ENCODE peak calls at places on chromosomes 12 and 14, in seven cellular contexts. S, Q, Y, R, E, X and V are unnamed samples.

GRCh38 chr12:50786498-50787231 is 22.8 kb downstream of the ATF1 start:
- DNase-seq in S (peak), R (no peak), Q (no peak), X (no peak), Y (peak), E (no peak), V (no peak)

GRCh38 chr12:27555928-27556778 is 32.1 kb downstream of the PPFIBP1 start:
- DNase-seq in R (no peak), Q (no peak), X (no peak), Y (no peak), S (no peak), E (no peak), V (no peak)

GRCh38 chr12:67593041-67593870 is 55.3 kb upstream of the DYRK2 start:
- DNase-seq in R (no peak), Y (no peak), X (no peak), Q (no peak), S (peak), E (no peak), V (no peak)

GRCh38 chr12:27337376-27337775 is 4.7 kb downstream of the BMAL2 start:
- DNase-seq in R (no peak), E (peak), X (no peak), Y (no peak), S (no peak), Q (no peak), V (no peak)

GRCh38 chr12:26240329-26240815 is 45.0 kb downstream of the SSPN start:
- DNase-seq in S (no peak), R (no peak), Y (no peak), X (no peak), E (no peak), Q (no peak), V (no peak)

GRCh38 chr14:103087343-103087835 is 3.4 kb downstream of the LBHD2 start:
- DNase-seq in E (no peak), X (no peak), R (no peak), Q (no peak), S (no peak), Y (no peak), V (no peak)

GRCh38 chr12:118541945-118542344 is 165.6 kb downstream of the SUDS3 start:
- DNase-seq in Y (no peak), S (no peak), R (no peak), X (no peak), E (no peak), Q (no peak), V (no peak)

GRCh38 chr14:67285876-67286452 is 44.7 kb downstream of the PALS1 start:
- DNase-seq in R (no peak), Y (peak), S (peak), Q (no peak), X (no peak), E (no peak), V (no peak)

GRCh38 chr12:67193705-67194104 is 75.5 kb upstream of the CAND1 start:
- DNase-seq in E (no peak), R (no peak), S (no peak), X (no peak), Q (no peak), Y (no peak), V (no peak)

GRCh38 chr12:54824402-54824801 is 29.9 kb upstream of the MUCL1 start:
- DNase-seq in Q (no peak), Y (no peak), R (no peak), E (no peak), X (no peak), S (no peak), V (no peak)

GRCh38 chr14:67428501-67429031 is 16.6 kb upstream of the PLEK2 start:
- DNase-seq in Q (no peak), E (no peak), S (peak), Y (peak), R (no peak), X (no peak), V (no peak)

GRCh38 chr12:103751600-103751999 is 89.4 kb downstream of the NT5DC3 start:
- DNase-seq in Q (no peak), X (no peak), R (no peak), Y (no peak), S (no peak), E (no peak), V (no peak)

GRCh38 chr14:92956961-92957360 is 34.0 kb downstream of the CHGA start:
- DNase-seq in X (no peak), Q (no peak), R (no peak), S (no peak), E (no peak), Y (no peak), V (no peak)

GRCh38 chr14:105525861-105526780 is at the start of gene TMEM121:
- DNase-seq in S (no peak), Y (peak), X (no peak), Q (no peak), R (no peak), E (peak), V (no peak)

GRCh38 chr12:108804361-108804949 is 52.9 kb downstream of the SSH1 start:
- DNase-seq in Q (no peak), E (no peak), S (peak), X (peak), R (no peak), Y (no peak), V (no peak)

GRCh38 chr12:28237423-28237822 is 47.2 kb downstream of the CCDC91 start:
- DNase-seq in Y (peak), Q (no peak), X (no peak), S (no peak), R (no peak), E (peak), V (no peak)

GRCh38 chr14:60025586-60025985 is 66.1 kb upstream of the PCNX4 start:
- DNase-seq in Y (no peak), Q (no peak), S (no peak), E (no peak), X (no peak), R (no peak), V (no peak)

GRCh38 chr12:3560295-3560620 is 69.3 kb downstream of the PRMT8 start:
- DNase-seq in R (no peak), X (no peak), Y (no peak), S (no peak), E (no peak), Q (no peak), V (no peak)

GRCh38 chr12:109116611-109116949 is 193 bp downstream of the ACACB start:
- DNase-seq in Y (no peak), E (no peak), S (no peak), X (no peak), Q (no peak), R (no peak), V (no peak)

GRCh38 chr12:85036241-85036707 is at the start of the genes LRRIQ1 and TSPAN19:
- DNase-seq in X (peak), E (peak), Y (no peak), S (peak), R (no peak), Q (peak), V (peak)

GRCh38 chr12:100234166-100234565 is 32.7 kb downstream of the DEPDC4 start:
- DNase-seq in E (no peak), Q (no peak), S (peak), Y (no peak), R (no peak), X (no peak), V (no peak)

GRCh38 chr12:52907092-52907810 is 2.4 kb upstream of the KRT8 start:
- DNase-seq in S (no peak), Y (no peak), Q (no peak), X (no peak), E (no peak), R (no peak), V (no peak)

GRCh38 chr12:47686645-47687240 is 19.1 kb downstream of the RPAP3 start:
- DNase-seq in Q (no peak), Y (peak), S (peak), X (no peak), E (no peak), R (no peak), V (peak)

GRCh38 chr14:52950898-52951729 is at the start of gene FERMT2:
- DNase-seq in Y (peak), Q (peak), R (no peak), X (peak), E (peak), S (peak), V (peak)